ENCODE peak calls at places on chromosomes 13 and 19, in four cellular contexts. One of them, this sample, is unnamed.

GRCh38 chr13:101144808-101145419 is 271.4 kb downstream of the NALCN start:
- DNase-seq in PC-3: peak; percentile 74
- DNase-seq in breast epithelium: no peak
- DNase-seq in neural progenitor cell: peak; percentile 72
- DNase-seq in this sample: peak; percentile 29

GRCh38 chr13:38008636-38009035 is 139.1 kb upstream of the TRPC4 start:
- DNase-seq in PC-3: no peak
- DNase-seq in breast epithelium: no peak
- DNase-seq in neural progenitor cell: no peak
- DNase-seq in this sample: no peak

GRCh38 chr19:1610579-1610978 is 5.3 kb upstream of the UQCR11 start:
- DNase-seq in PC-3: no peak
- DNase-seq in breast epithelium: no peak
- DNase-seq in neural progenitor cell: no peak
- DNase-seq in this sample: no peak

GRCh38 chr19:4577020-4577782 is 17.7 kb upstream of the SEMA6B start:
- DNase-seq in PC-3: peak; percentile 47
- DNase-seq in breast epithelium: no peak
- DNase-seq in neural progenitor cell: no peak
- DNase-seq in this sample: no peak

GRCh38 chr13:46666727-46667456 is 113.9 kb downstream of the LRCH1 start:
- DNase-seq in PC-3: no peak
- DNase-seq in breast epithelium: no peak
- DNase-seq in neural progenitor cell: peak; percentile 63
- DNase-seq in this sample: no peak

GRCh38 chr19:14479309-14479984 is 4.3 kb upstream of the PTGER1 start:
- DNase-seq in PC-3: no peak
- DNase-seq in breast epithelium: no peak
- DNase-seq in neural progenitor cell: no peak
- DNase-seq in this sample: no peak

GRCh38 chr13:91106565-91106964 is 240.9 kb upstream of the MIR17HG start:
- DNase-seq in PC-3: no peak
- DNase-seq in breast epithelium: no peak
- DNase-seq in neural progenitor cell: no peak
- DNase-seq in this sample: no peak

GRCh38 chr13:113630804-113631203 is 27.2 kb downstream of the ATP4B start:
- DNase-seq in PC-3: no peak
- DNase-seq in breast epithelium: no peak
- DNase-seq in neural progenitor cell: no peak
- DNase-seq in this sample: no peak

GRCh38 chr13:48731957-48732569 is 78.3 kb downstream of the CYSLTR2 start:
- DNase-seq in PC-3: peak; percentile 36
- DNase-seq in breast epithelium: no peak
- DNase-seq in neural progenitor cell: peak; percentile 73
- DNase-seq in this sample: peak; percentile 31

GRCh38 chr13:77002590-77003190 is 10.8 kb downstream of the CLN5 start:
- DNase-seq in PC-3: peak; percentile 53
- DNase-seq in breast epithelium: no peak
- DNase-seq in neural progenitor cell: peak; percentile 40
- DNase-seq in this sample: no peak

GRCh38 chr19:4803736-4804695 is 12.5 kb downstream of the FEM1A start:
- DNase-seq in PC-3: peak; percentile 80
- DNase-seq in breast epithelium: no peak
- DNase-seq in neural progenitor cell: peak; percentile 93
- DNase-seq in this sample: peak; percentile 80

GRCh38 chr13:75645141-75645540 is 9.0 kb downstream of the LMO7 start:
- DNase-seq in PC-3: no peak
- DNase-seq in breast epithelium: no peak
- DNase-seq in neural progenitor cell: no peak
- DNase-seq in this sample: no peak

GRCh38 chr19:49520705-49521319 is 7.0 kb upstream of the RCN3 start:
- DNase-seq in PC-3: no peak
- DNase-seq in breast epithelium: no peak
- DNase-seq in neural progenitor cell: no peak
- DNase-seq in this sample: no peak

GRCh38 chr13:25733696-25734435 is 317.9 kb downstream of the SHISA2 start:
- DNase-seq in PC-3: no peak
- DNase-seq in breast epithelium: no peak
- DNase-seq in neural progenitor cell: no peak
- DNase-seq in this sample: no peak

GRCh38 chr19:39845172-39845571 is 1.0 kb downstream of the FBL start:
- DNase-seq in PC-3: no peak
- DNase-seq in breast epithelium: no peak
- DNase-seq in neural progenitor cell: no peak
- DNase-seq in this sample: no peak

GRCh38 chr19:29666634-29667389 is 1.6 kb downstream of the PLEKHF1 start:
- DNase-seq in PC-3: no peak
- DNase-seq in breast epithelium: peak; percentile 62
- DNase-seq in neural progenitor cell: peak; percentile 79
- DNase-seq in this sample: no peak

GRCh38 chr13:106112191-106112590 is 423.3 kb downstream of the EFNB2 start:
- DNase-seq in PC-3: no peak
- DNase-seq in breast epithelium: no peak
- DNase-seq in neural progenitor cell: no peak
- DNase-seq in this sample: no peak

GRCh38 chr19:32718286-32718685 is 1.3 kb upstream of the TDRD12 start:
- DNase-seq in PC-3: no peak
- DNase-seq in breast epithelium: no peak
- DNase-seq in neural progenitor cell: no peak
- DNase-seq in this sample: no peak

GRCh38 chr13:95226932-95227718 is 74.1 kb downstream of the ABCC4 start:
- DNase-seq in PC-3: no peak
- DNase-seq in breast epithelium: no peak
- DNase-seq in neural progenitor cell: no peak
- DNase-seq in this sample: peak; percentile 56

GRCh38 chr13:110560606-110561334 is 752 bp downstream of the RAB20 start:
- DNase-seq in PC-3: peak; percentile 26
- DNase-seq in breast epithelium: no peak
- DNase-seq in neural progenitor cell: peak; percentile 72
- DNase-seq in this sample: peak; percentile 65

GRCh38 chr19:29672933-29673336 is 7.7 kb downstream of the PLEKHF1 start:
- DNase-seq in PC-3: no peak
- DNase-seq in breast epithelium: no peak
- DNase-seq in neural progenitor cell: no peak
- DNase-seq in this sample: peak; percentile 70

GRCh38 chr13:106499905-106500304 is 35.6 kb downstream of the EFNB2 start:
- DNase-seq in PC-3: no peak
- DNase-seq in breast epithelium: no peak
- DNase-seq in neural progenitor cell: no peak
- DNase-seq in this sample: no peak

DNA sequence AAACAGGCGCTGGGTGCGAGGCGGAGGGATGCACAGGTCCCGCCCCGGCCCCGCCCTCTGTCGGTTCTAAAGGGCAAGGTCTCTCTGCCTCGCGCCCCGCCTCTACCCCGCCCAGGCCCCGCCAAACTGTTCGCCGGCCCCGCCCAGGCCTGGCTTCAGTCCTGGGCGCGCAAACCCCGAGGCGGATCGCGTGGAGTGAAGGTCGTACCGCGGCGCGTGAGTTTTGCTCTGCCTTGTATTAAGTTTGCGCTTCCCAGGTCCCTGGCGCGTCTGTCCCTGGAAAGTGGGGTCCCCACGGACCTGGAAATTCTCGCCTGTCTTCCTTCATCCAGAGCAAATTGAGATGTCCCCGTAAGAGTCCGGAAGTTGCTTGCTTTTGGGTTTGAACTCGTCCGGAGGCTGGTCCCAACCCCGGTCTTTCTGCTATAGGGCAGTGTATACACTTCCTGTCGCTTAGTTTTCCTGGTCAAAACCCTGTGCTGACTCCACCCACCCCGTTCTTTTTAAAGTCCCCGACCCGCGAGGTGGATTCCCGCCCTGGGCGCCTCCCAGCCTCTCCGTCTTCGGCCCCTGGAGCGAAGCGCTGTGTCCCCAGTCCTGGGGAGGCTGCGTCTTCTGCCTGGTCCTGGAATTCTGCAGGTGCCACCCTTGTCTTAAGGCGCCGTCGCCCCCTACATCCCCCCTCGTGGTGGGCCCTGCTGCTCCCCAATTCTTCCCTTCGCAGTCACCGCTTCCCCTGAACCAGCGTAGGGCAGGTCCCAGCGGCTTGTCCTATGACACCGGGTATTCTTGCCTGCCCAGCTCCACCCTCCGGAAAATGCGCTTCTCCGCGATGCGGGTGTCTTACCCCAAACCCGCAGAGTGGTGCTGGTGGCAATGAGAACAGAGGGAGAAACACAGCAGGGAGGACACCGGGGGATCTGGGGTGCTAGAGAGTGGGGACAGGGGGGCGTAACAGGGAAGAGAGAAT is 8.6 kb downstream of the ZNF808 start:
- DNase-seq in PC-3: no peak
- DNase-seq in breast epithelium: peak; percentile 78
- DNase-seq in neural progenitor cell: peak; percentile 96
- DNase-seq in this sample: peak; percentile 61
- TF ChIP-seq CTCF in PC-3: no peak
- TF ChIP-seq CTCF in breast epithelium: no peak
- TF ChIP-seq CTCF in neural progenitor cell: peak; percentile 28
- TF ChIP-seq CTCF in this sample: no peak

GRCh38 chr19:58150328-58150921 is at the start of gene ZNF329:
- DNase-seq in PC-3: peak; percentile 93
- DNase-seq in breast epithelium: peak; percentile 68
- DNase-seq in neural progenitor cell: peak; percentile 94
- DNase-seq in this sample: peak; percentile 93
- TF ChIP-seq CTCF in PC-3: no peak
- TF ChIP-seq CTCF in breast epithelium: no peak
- TF ChIP-seq CTCF in neural progenitor cell: no peak
- TF ChIP-seq CTCF in this sample: no peak

GRCh38 chr13:36362251-36362650 is 16.1 kb upstream of the SPART start:
- DNase-seq in PC-3: peak; percentile 64
- DNase-seq in breast epithelium: no peak
- DNase-seq in neural progenitor cell: no peak
- DNase-seq in this sample: no peak

GRCh38 chr13:36366023-36366422 is 19.8 kb upstream of the SPART start:
- DNase-seq in PC-3: no peak
- DNase-seq in breast epithelium: no peak
- DNase-seq in neural progenitor cell: no peak
- DNase-seq in this sample: no peak

GRCh38 chr13:36360863-36361262 is 14.7 kb upstream of the SPART start:
- DNase-seq in PC-3: no peak
- DNase-seq in breast epithelium: no peak
- DNase-seq in neural progenitor cell: no peak
- DNase-seq in this sample: no peak

GRCh38 chr13:36363464-36363863 is 17.3 kb upstream of the SPART start:
- DNase-seq in PC-3: no peak
- DNase-seq in breast epithelium: no peak
- DNase-seq in neural progenitor cell: no peak
- DNase-seq in this sample: no peak

DNA sequence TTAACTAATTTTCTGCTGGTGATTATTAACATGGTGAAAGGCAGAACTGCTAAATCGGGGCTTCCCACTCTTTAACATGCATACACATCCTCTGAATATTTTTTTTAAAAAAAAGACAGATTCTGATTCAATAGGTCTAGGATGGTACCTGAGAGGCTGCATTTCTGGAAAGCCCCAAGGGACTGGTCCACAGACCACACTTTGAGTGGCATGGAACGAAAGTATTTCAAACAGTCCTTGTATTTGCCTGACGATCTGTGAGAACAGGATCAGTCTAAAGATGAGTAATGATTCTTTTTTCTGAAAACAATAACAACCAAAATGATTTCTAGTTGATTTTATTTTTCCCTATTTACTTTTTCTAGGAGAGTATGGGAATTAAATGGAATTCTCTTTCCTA is 16.7 kb upstream of the SPART start:
- DNase-seq in PC-3: no peak
- DNase-seq in breast epithelium: no peak
- DNase-seq in neural progenitor cell: no peak
- DNase-seq in this sample: no peak
- TF ChIP-seq CTCF in PC-3: no peak
- TF ChIP-seq CTCF in breast epithelium: no peak
- TF ChIP-seq CTCF in neural progenitor cell: no peak
- TF ChIP-seq CTCF in this sample: no peak

GRCh38 chr19:21202865-21203494 is 61.1 kb downstream of the ZNF431 start:
- DNase-seq in PC-3: peak; percentile 11
- DNase-seq in breast epithelium: no peak
- DNase-seq in neural progenitor cell: peak; percentile 65
- DNase-seq in this sample: peak; percentile 7
- TF ChIP-seq CTCF in PC-3: peak; percentile 54
- TF ChIP-seq CTCF in breast epithelium: peak; percentile 66
- TF ChIP-seq CTCF in neural progenitor cell: peak; percentile 81
- TF ChIP-seq CTCF in this sample: peak; percentile 71

GRCh38 chr19:17778621-17779280 is 16.2 kb upstream of the B3GNT3 start:
- DNase-seq in PC-3: peak; percentile 80
- DNase-seq in breast epithelium: no peak
- DNase-seq in neural progenitor cell: peak; percentile 59
- DNase-seq in this sample: no peak

GRCh38 chr19:17784201-17785008 is 10.5 kb upstream of the B3GNT3 start:
- DNase-seq in PC-3: peak; percentile 71
- DNase-seq in breast epithelium: peak; percentile 32
- DNase-seq in neural progenitor cell: peak; percentile 59
- DNase-seq in this sample: peak; percentile 90

GRCh38 chr19:17777840-17778620 is 16.9 kb upstream of the B3GNT3 start:
- DNase-seq in PC-3: peak; percentile 94
- DNase-seq in breast epithelium: peak; percentile 35
- DNase-seq in neural progenitor cell: peak; percentile 84
- DNase-seq in this sample: peak; percentile 58

GRCh38 chr19:17779281-17779930 is 15.5 kb upstream of the B3GNT3 start:
- DNase-seq in PC-3: peak; percentile 84
- DNase-seq in breast epithelium: peak; percentile 38
- DNase-seq in neural progenitor cell: peak; percentile 81
- DNase-seq in this sample: no peak

GRCh38 chr19:17780781-17781180 is 14.2 kb upstream of the B3GNT3 start:
- DNase-seq in PC-3: no peak
- DNase-seq in breast epithelium: no peak
- DNase-seq in neural progenitor cell: no peak
- DNase-seq in this sample: no peak
- TF ChIP-seq CTCF in PC-3: no peak
- TF ChIP-seq CTCF in breast epithelium: no peak
- TF ChIP-seq CTCF in neural progenitor cell: no peak
- TF ChIP-seq CTCF in this sample: no peak

GRCh38 chr19:19599190-19599535 is 19.3 kb downstream of the PBX4 start:
- DNase-seq in PC-3: no peak
- DNase-seq in breast epithelium: no peak
- DNase-seq in neural progenitor cell: no peak
- DNase-seq in this sample: no peak

GRCh38 chr19:19602713-19603320 is 15.7 kb downstream of the PBX4 start:
- DNase-seq in PC-3: no peak
- DNase-seq in breast epithelium: no peak
- DNase-seq in neural progenitor cell: no peak
- DNase-seq in this sample: no peak

GRCh38 chr19:19597809-19598306 is 20.6 kb downstream of the PBX4 start:
- DNase-seq in PC-3: no peak
- DNase-seq in breast epithelium: no peak
- DNase-seq in neural progenitor cell: no peak
- DNase-seq in this sample: peak; percentile 75

GRCh38 chr19:19602136-19602712 is 16.3 kb downstream of the PBX4 start:
- DNase-seq in PC-3: no peak
- DNase-seq in breast epithelium: no peak
- DNase-seq in neural progenitor cell: no peak
- DNase-seq in this sample: no peak

GRCh38 chr19:19600793-19601346 is 17.6 kb downstream of the PBX4 start:
- DNase-seq in PC-3: no peak
- DNase-seq in breast epithelium: no peak
- DNase-seq in neural progenitor cell: no peak
- DNase-seq in this sample: no peak
- TF ChIP-seq CTCF in PC-3: no peak
- TF ChIP-seq CTCF in breast epithelium: no peak
- TF ChIP-seq CTCF in neural progenitor cell: no peak
- TF ChIP-seq CTCF in this sample: no peak